ENCODE peak calls at places on chromosomes 5 and 9, in ten cellular contexts. U is heart left ventricle; N is HuH-7.5; H is kidney epithelial cell; K is Kasumi-1; Z is HFFc6; C is GM03348; G is stimulated activated CD8-positive, alpha-beta memory T cell treated with anti-CD3 and anti-CD28 coated beads, Interleukin-4, amount 100 ng/mL, for 1 hour; M is Caco-2; Y is effector CD8-positive, alpha-beta T cell. X is an unnamed sample.
A peak's percentile ranks its signal among the peaks of the same experiment; 100 is the strongest.

GRCh38 chr5:114362197-114362976 is 517 bp downstream of the KCNN2 start:
- DNase-seq in U (no peak), N (no peak), H (no peak), K (no peak), Z (peak; percentile 18), C (peak; percentile 7), G (no peak), M (no peak), Y (no peak), X (no peak)

GRCh38 chr5:56816546-56817081 is 1.3 kb downstream of the MAP3K1 start:
- DNase-seq in U (peak; percentile 77), N (peak; percentile 54), H (no peak), K (peak; percentile 71), Z (peak; percentile 11), C (peak; percentile 73), G (peak; percentile 16), M (peak; percentile 61), Y (peak; percentile 22), X (peak; percentile 71)

GRCh38 chr9:111659706-111660105 is 1.7 kb upstream of the GNG10 start:
- DNase-seq in U (no peak), N (no peak), H (no peak), K (no peak), Z (peak; percentile 58), C (peak; percentile 26), G (no peak), M (no peak), Y (no peak), X (no peak)

GRCh38 chr9:92534199-92535159 is 1.3 kb downstream of the ECM2 start:
- DNase-seq in U (no peak), N (no peak), H (no peak), K (no peak), Z (no peak), C (peak; percentile 22), G (no peak), M (no peak), Y (no peak), X (no peak)

GRCh38 chr9:92655366-92655765 is 14.6 kb downstream of the IPPK start:
- DNase-seq in U (no peak), N (no peak), H (no peak), K (no peak), Z (no peak), C (no peak), G (no peak), M (no peak), Y (no peak), X (no peak)

GRCh38 chr5:149439899-149440655 is 61.0 kb upstream of the IL17B start:
- DNase-seq in U (no peak), N (peak; percentile 51), H (peak; percentile 79), K (peak; percentile 13), Z (peak; percentile 75), C (no peak), G (no peak), M (peak; percentile 84), Y (no peak), X (no peak)

GRCh38 chr9:120841930-120842684 is 615 bp downstream of the PSMD5 start:
- DNase-seq in U (no peak), N (no peak), H (no peak), K (peak; percentile 27), Z (no peak), C (peak; percentile 41), G (peak; percentile 6), M (no peak), Y (no peak), X (no peak)

GRCh38 chr5:93017854-93018253 is 563.2 kb downstream of the NR2F1-AS1 start:
- DNase-seq in U (no peak), N (no peak), H (peak; percentile 5), K (no peak), Z (peak; percentile 45), C (peak; percentile 57), G (no peak), M (no peak), Y (no peak), X (no peak)

GRCh38 chr5:95822408-95823240 is at the start of gene GLRX:
- DNase-seq in U (peak; percentile 75), N (peak; percentile 36), H (peak; percentile 79), K (peak; percentile 85), Z (peak; percentile 98), C (peak; percentile 88), G (no peak), M (peak; percentile 69), Y (peak; percentile 39), X (peak; percentile 74)

GRCh38 chr5:123701511-123702200 is 189.7 kb downstream of the CSNK1G3 start:
- DNase-seq in U (no peak), N (no peak), H (no peak), K (no peak), Z (no peak), C (no peak), G (no peak), M (no peak), Y (no peak), X (no peak)

GRCh38 chr9:131404987-131405386 is 11.1 kb downstream of the PRRC2B start:
- DNase-seq in U (no peak), N (no peak), H (no peak), K (no peak), Z (no peak), C (no peak), G (no peak), M (no peak), Y (no peak), X (no peak)

GRCh38 chr5:123530728-123531127 is 18.8 kb downstream of the CSNK1G3 start:
- DNase-seq in U (no peak), N (no peak), H (no peak), K (no peak), Z (no peak), C (no peak), G (no peak), M (no peak), Y (no peak), X (no peak)

GRCh38 chr9:89676281-89676680 is 71.5 kb downstream of the GADD45G start:
- DNase-seq in U (peak; percentile 83), N (no peak), H (no peak), K (no peak), Z (no peak), C (no peak), G (no peak), M (no peak), Y (no peak), X (peak; percentile 82)

GRCh38 chr5:6788439-6788838 is 75.2 kb downstream of the TENT4A start:
- DNase-seq in U (no peak), N (no peak), H (no peak), K (no peak), Z (no peak), C (no peak), G (no peak), M (no peak), Y (no peak), X (no peak)

GRCh38 chr9:87873607-87874319 is 8.9 kb upstream of the SPATA31E1 start:
- DNase-seq in U (no peak), N (no peak), H (no peak), K (no peak), Z (no peak), C (no peak), G (no peak), M (peak; percentile 43), Y (no peak), X (no peak)

GRCh38 chr5:5387192-5387591 is 35.3 kb upstream of the ICE1 start:
- DNase-seq in U (no peak), N (no peak), H (peak; percentile 55), K (no peak), Z (no peak), C (no peak), G (no peak), M (no peak), Y (no peak), X (no peak)

GRCh38 chr5:38846379-38846967 is 661 bp downstream of the OSMR start:
- DNase-seq in U (peak; percentile 37), N (peak; percentile 64), H (no peak), K (no peak), Z (no peak), C (peak; percentile 27), G (no peak), M (no peak), Y (no peak), X (no peak)

GRCh38 chr5:66653380-66653779 is 57.2 kb downstream of the MAST4 start:
- DNase-seq in U (no peak), N (no peak), H (peak; percentile 9), K (no peak), Z (peak; percentile 22), C (peak; percentile 58), G (no peak), M (no peak), Y (no peak), X (no peak)

GRCh38 chr9:127180457-127181314 is 58.3 kb upstream of the ANGPTL2 start:
- DNase-seq in U (peak; percentile 33), N (no peak), H (no peak), K (no peak), Z (no peak), C (no peak), G (no peak), M (peak; percentile 27), Y (no peak), X (no peak)

GRCh38 chr9:136820947-136821332 is 13.2 kb downstream of the RABL6 start:
- DNase-seq in U (no peak), N (no peak), H (no peak), K (no peak), Z (no peak), C (no peak), G (no peak), M (no peak), Y (no peak), X (no peak)

GRCh38 chr9:133852476-133852875 is 114.3 kb upstream of the SARDH start:
- DNase-seq in U (no peak), N (no peak), H (no peak), K (no peak), Z (no peak), C (no peak), G (no peak), M (no peak), Y (no peak), X (no peak)

GRCh38 chr9:95249986-95250385 is 67.5 kb downstream of the FANCC start:
- DNase-seq in U (no peak), N (no peak), H (no peak), K (no peak), Z (no peak), C (no peak), G (no peak), M (no peak), Y (no peak), X (no peak)

GRCh38 chr5:110458313-110458712 is 268.2 kb downstream of the TMEM232 start:
- DNase-seq in U (no peak), N (no peak), H (no peak), K (no peak), Z (no peak), C (no peak), G (no peak), M (no peak), Y (no peak), X (no peak)

GRCh38 chr5:54313311-54314270 is 3.2 kb upstream of the ARL15 start:
- DNase-seq in U (no peak), N (no peak), H (no peak), K (no peak), Z (no peak), C (no peak), G (no peak), M (no peak), Y (no peak), X (no peak)

GRCh38 chr9:134187821-134188420 is 23.6 kb upstream of the RNU6ATAC start:
- DNase-seq in U (peak; percentile 48), N (no peak), H (no peak), K (no peak), Z (no peak), C (no peak), G (no peak), M (peak; percentile 26), Y (no peak), X (peak; percentile 3)

GRCh38 chr5:174446988-174447387 is 277.4 kb upstream of the MSX2 start:
- DNase-seq in U (no peak), N (no peak), H (no peak), K (no peak), Z (no peak), C (no peak), G (no peak), M (no peak), Y (no peak), X (no peak)

GRCh38 chr9:35464056-35465025 is 25.6 kb upstream of the RUSC2 start:
- DNase-seq in U (no peak), N (no peak), H (no peak), K (no peak), Z (no peak), C (peak; percentile 37), G (no peak), M (no peak), Y (no peak), X (no peak)

GRCh38 chr5:13188393-13188792 is 756.1 kb downstream of the DNAH5 start:
- DNase-seq in U (no peak), N (no peak), H (no peak), K (no peak), Z (no peak), C (no peak), G (no peak), M (no peak), Y (no peak), X (no peak)